ENCODE peak calls at places on chromosomes 6 and 20, in five cellular contexts. G is activated naive CD4-positive, alpha-beta T cell; A is fibroblast of villous mesenchyme; O is GM13976; R is G401. W is an unnamed sample.

GRCh38 chr6:5981274-5982026 is 25.3 kb downstream of the NRN1 start:
- DNase-seq in O (no peak), R (no peak), G (no peak), A (no peak), W (no peak)

GRCh38 chr6:33696538-33697518 is 14.7 kb downstream of the UQCC2 start:
- DNase-seq in G (no peak), O (peak), R (peak), A (peak), W (peak)

GRCh38 chr6:22448311-22448711 is 121.1 kb upstream of the HDGFL1 start:
- DNase-seq in O (no peak), A (peak), R (no peak), G (no peak), W (no peak)

GRCh38 chr20:4457566-4458543 is 263.9 kb upstream of the PRND start:
- DNase-seq in O (no peak), A (peak), R (no peak), G (no peak), W (no peak)

GRCh38 chr6:24064832-24065231 is 61.2 kb upstream of the NRSN1 start:
- DNase-seq in G (no peak), R (no peak), A (peak), O (no peak), W (no peak)

GRCh38 chr6:3340358-3340798 is 81.6 kb downstream of the PSMG4 start:
- DNase-seq in G (no peak), O (no peak), R (no peak), A (no peak), W (no peak)

GRCh38 chr6:111805511-111806181 is 67.6 kb downstream of the FYN start:
- DNase-seq in O (peak), A (peak), G (no peak), R (no peak), W (no peak)

GRCh38 chr6:123118811-123119210 is 122.8 kb downstream of the CLVS2 start:
- DNase-seq in R (no peak), A (no peak), O (no peak), G (no peak), W (no peak)

GRCh38 chr6:121645100-121645745 is 209.8 kb downstream of the GJA1 start:
- DNase-seq in G (no peak), R (no peak), O (no peak), A (no peak), W (no peak)

GRCh38 chr6:40744835-40745234 is 157.7 kb upstream of the LRFN2 start:
- DNase-seq in R (no peak), A (no peak), O (no peak), G (no peak), W (no peak)

GRCh38 chr20:23078351-23078993 is 7.7 kb downstream of the CD93 start:
- DNase-seq in G (no peak), A (peak), R (peak), O (no peak), W (no peak)

GRCh38 chr6:162029873-162030576 is 697.5 kb downstream of the PRKN start:
- DNase-seq in O (no peak), A (no peak), G (no peak), R (no peak), W (no peak)

GRCh38 chr6:73857341-73857890 is 161.4 kb downstream of the CD109 start:
- DNase-seq in G (no peak), O (no peak), A (no peak), R (no peak), W (no peak)

GRCh38 chr20:52001999-52002666 is 189.4 kb downstream of the ZFP64 start:
- DNase-seq in A (peak), R (no peak), O (no peak), G (no peak), W (no peak)

GRCh38 chr20:37298190-37298939 is 8.9 kb downstream of the MANBAL start:
- DNase-seq in A (peak), R (no peak), G (no peak), O (no peak), W (no peak)

GRCh38 chr6:147204843-147205311 is 660 bp downstream of the STXBP5 start:
- DNase-seq in A (peak), R (peak), G (no peak), O (no peak), W (no peak)

GRCh38 chr6:30721198-30722024 is 1.3 kb downstream of the TUBB start:
- DNase-seq in O (peak), G (peak), R (peak), A (peak), W (peak)

GRCh38 chr6:149334201-149334600 is 16.7 kb downstream of the TAB2 start:
- DNase-seq in R (no peak), G (no peak), A (peak), O (no peak), W (no peak)

GRCh38 chr6:118744261-118744941 is 93.0 kb upstream of the CEP85L start:
- DNase-seq in A (no peak), O (no peak), G (no peak), R (no peak), W (no peak)